ENCODE peak calls at places on chromosomes 6 and 20, in seven cellular contexts. T is HepG2, D is H1, K is HCT116, S is K562, I is GM12878, H is SK-N-SH. B is an unnamed sample.

GRCh38 chr20:32538526-32538918 is 46.6 kb downstream of the NOL4L start:
- DNase-seq in T (no peak), D (no peak), K (no peak), S (no peak), I (no peak), H (no peak), B (no peak)

GRCh38 chr20:52047811-52048302 is 143.7 kb downstream of the ZFP64 start:
- DNase-seq in T (no peak), D (peak; percentile 52), K (no peak), S (no peak), I (no peak), H (no peak), B (no peak)

GRCh38 chr20:21166801-21167200 is 40.9 kb downstream of the KIZ start:
- DNase-seq in T (no peak), D (no peak), K (no peak), S (no peak), I (no peak), H (no peak), B (no peak)

GRCh38 chr6:81401970-81402690 is 350.4 kb downstream of the TENT5A start:
- DNase-seq in T (no peak), D (no peak), K (no peak), S (no peak), I (no peak), H (no peak), B (no peak)

GRCh38 chr6:28693033-28693750 is 167.5 kb downstream of the GPX5 start:
- DNase-seq in T (no peak), D (peak; percentile 69), K (no peak), S (no peak), I (no peak), H (no peak), B (no peak)

GRCh38 chr6:26233608-26234420 is 131.2 kb upstream of the BTN3A2 start:
- DNase-seq in T (no peak), D (no peak), K (no peak), S (peak; percentile 65), I (peak; percentile 75), H (peak; percentile 40), B (no peak)

GRCh38 chr20:20295621-20296498 is 72.0 kb upstream of the INSM1 start:
- DNase-seq in T (no peak), D (no peak), K (no peak), S (no peak), I (no peak), H (no peak), B (no peak)

GRCh38 chr6:101163611-101164010 is 229.9 kb upstream of the GRIK2 start:
- DNase-seq in T (no peak), D (no peak), K (no peak), S (no peak), I (no peak), H (no peak), B (no peak)

GRCh38 chr6:43707767-43708166 is 20.2 kb upstream of the MRPS18A start:
- DNase-seq in T (no peak), D (no peak), K (no peak), S (no peak), I (no peak), H (no peak), B (no peak)

GRCh38 chr6:113258771-113259170 is 598.4 kb upstream of the MARCKS start:
- DNase-seq in T (no peak), D (no peak), K (no peak), S (no peak), I (no peak), H (no peak), B (no peak)

GRCh38 chr6:99350573-99350972 is 1.1 kb upstream of the FAXC start:
- DNase-seq in T (no peak), D (peak; percentile 57), K (no peak), S (no peak), I (no peak), H (no peak), B (no peak)

GRCh38 chr6:30171677-30172471 is 8.5 kb downstream of the TRIM15 start:
- DNase-seq in T (no peak), D (peak; percentile 74), K (no peak), S (no peak), I (no peak), H (peak; percentile 71), B (no peak)

GRCh38 chr20:62978559-62978938 is 26.0 kb downstream of the SLC17A9 start:
- DNase-seq in T (no peak), D (no peak), K (no peak), S (no peak), I (no peak), H (no peak), B (no peak)

GRCh38 chr20:40442181-40442963 is 246.7 kb downstream of the MAFB start:
- DNase-seq in T (no peak), D (no peak), K (no peak), S (no peak), I (no peak), H (peak; percentile 30), B (peak; percentile 36)

GRCh38 chr20:22949710-22950109 is 85.4 kb upstream of the SSTR4 start:
- DNase-seq in T (no peak), D (no peak), K (no peak), S (no peak), I (no peak), H (no peak), B (no peak)

GRCh38 chr20:22958390-22958789 is 76.7 kb upstream of the SSTR4 start:
- DNase-seq in T (no peak), D (no peak), K (no peak), S (no peak), I (no peak), H (no peak), B (no peak)

GRCh38 chr20:22951966-22952365 is 83.1 kb upstream of the SSTR4 start:
- DNase-seq in T (no peak), D (no peak), K (no peak), S (no peak), I (no peak), H (no peak), B (no peak)

GRCh38 chr20:22954661-22955060 is 80.5 kb upstream of the SSTR4 start:
- DNase-seq in T (no peak), D (no peak), K (no peak), S (no peak), I (no peak), H (no peak), B (no peak)
- TF ChIP-seq JUND in T (no peak), D (no peak), K (no peak), S (no peak), I (no peak), H (no peak), B (no peak)

GRCh38 chr20:46400253-46400652 is 6.2 kb downstream of the ELMO2 start:
- DNase-seq in T (no peak), D (no peak), K (no peak), S (no peak), I (no peak), H (no peak), B (no peak)
- TF ChIP-seq JUND in T (no peak), D (no peak), K (no peak), S (no peak), I (no peak), H (no peak), B (no peak)

DNA sequence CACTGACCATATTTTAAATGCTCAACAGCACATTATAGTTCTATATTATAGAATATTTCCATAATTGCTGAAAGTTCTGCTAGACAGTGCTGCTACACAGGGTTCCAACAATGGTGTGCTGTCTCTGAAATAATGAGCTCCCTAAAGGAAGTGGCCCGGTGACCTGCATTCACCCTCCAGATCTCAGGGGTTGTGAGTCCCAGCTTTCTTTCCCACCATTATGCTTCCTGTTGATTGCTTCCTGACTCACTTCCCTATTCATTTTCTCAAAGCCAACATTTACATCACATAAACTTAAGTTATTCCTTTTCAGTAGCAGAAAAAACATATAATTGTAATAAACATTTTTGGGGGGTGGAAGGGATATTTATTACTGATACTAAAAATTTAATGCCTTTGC is 13.0 kb upstream of the CCN6 start:
- DNase-seq in T (no peak), D (no peak), K (no peak), S (no peak), I (no peak), H (no peak), B (no peak)
- TF ChIP-seq JUND in T (no peak), D (no peak), K (no peak), S (no peak), I (no peak), H (no peak), B (no peak)

GRCh38 chr6:5379647-5380242 is 118.4 kb downstream of the FARS2 start:
- DNase-seq in T (peak; percentile 71), D (peak; percentile 64), K (peak; percentile 24), S (peak; percentile 16), I (peak; percentile 25), H (peak; percentile 32), B (peak; percentile 81)
- TF ChIP-seq JUND in T (no peak), D (no peak), K (no peak), S (no peak), I (no peak), H (no peak), B (no peak)

DNA sequence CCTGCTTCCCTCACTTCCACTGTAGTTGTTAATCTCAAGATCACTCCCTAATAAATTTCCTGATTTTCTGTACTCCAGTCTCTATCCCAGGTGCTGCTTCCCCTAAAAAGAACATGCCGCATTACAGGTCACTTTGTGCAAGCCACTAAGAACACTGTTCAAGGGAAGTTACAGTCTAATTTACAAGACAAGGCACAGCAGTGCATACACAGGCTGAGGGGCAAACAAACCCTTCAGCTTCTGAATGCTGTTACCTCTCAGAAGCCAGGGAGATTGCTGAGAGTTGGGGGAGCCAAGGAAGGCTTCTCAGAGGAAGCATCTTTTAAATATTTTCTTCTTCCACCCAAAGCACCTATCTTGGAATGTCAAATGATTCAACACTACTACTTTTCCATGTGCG is 445.3 kb upstream of the FLRT3 start:
- DNase-seq in T (no peak), D (no peak), K (no peak), S (no peak), I (no peak), H (no peak), B (no peak)
- TF ChIP-seq JUND in T (no peak), D (no peak), K (no peak), S (no peak), I (no peak), H (no peak), B (no peak)

GRCh38 chr6:85114583-85114939 is 335.3 kb upstream of the NT5E start:
- DNase-seq in T (no peak), D (no peak), K (no peak), S (no peak), I (no peak), H (no peak), B (no peak)
- TF ChIP-seq JUND in T (no peak), D (no peak), K (no peak), S (no peak), I (no peak), H (no peak), B (no peak)

GRCh38 chr6:126180585-126180984 is 159.3 kb upstream of the CENPW start:
- DNase-seq in T (peak; percentile 52), D (no peak), K (peak; percentile 89), S (no peak), I (peak; percentile 25), H (no peak), B (no peak)
- TF ChIP-seq JUND in T (no peak), D (no peak), K (peak; percentile 85), S (no peak), I (no peak), H (peak; percentile 61), B (no peak)

B was measured in T47D.